ENCODE peak calls at places on chromosomes 2 and 18, in ten cellular contexts. V, M, P, T, X, Y, I, Q, H and U are unnamed samples.

GRCh38 chr2:88753833-88754584 is 62.5 kb downstream of the RPIA start:
- DNase-seq in Q (no peak), I (peak; percentile 52), T (no peak), P (peak; percentile 33), H (peak; percentile 61), X (no peak), M (no peak), Y (no peak), V (no peak), U (peak; percentile 80)

GRCh38 chr2:67259581-67260347 is 137.4 kb upstream of the ETAA1 start:
- DNase-seq in V (peak; percentile 97), H (peak; percentile 94), P (peak; percentile 77), Q (peak; percentile 13), M (peak; percentile 80), T (no peak), Y (peak; percentile 35), X (peak; percentile 79), I (peak; percentile 97), U (no peak)

GRCh38 chr2:120605231-120605935 is 130.3 kb upstream of the GLI2 start:
- DNase-seq in I (no peak), Q (no peak), H (peak; percentile 31), P (no peak), T (peak; percentile 49), X (no peak), V (peak; percentile 34), Y (no peak), M (no peak), U (no peak)

GRCh38 chr2:153873062-153874048 is 1.6 kb downstream of the GALNT13 start:
- DNase-seq in T (no peak), V (peak; percentile 0), H (no peak), P (no peak), X (no peak), M (no peak), Q (no peak), I (no peak), Y (no peak), U (no peak)

GRCh38 chr2:181076666-181077065 is 96.3 kb downstream of the UBE2E3 start:
- DNase-seq in P (no peak), Q (no peak), M (no peak), T (no peak), V (no peak), Y (no peak), X (no peak), H (no peak), I (no peak), U (no peak)

GRCh38 chr2:151918308-151918707 is 90.1 kb upstream of the ARL5A start:
- DNase-seq in Q (no peak), Y (no peak), M (no peak), I (no peak), X (no peak), T (no peak), P (no peak), V (no peak), H (no peak), U (peak; percentile 27)

GRCh38 chr2:102891261-102891660 is 129.4 kb downstream of the TMEM182 start:
- DNase-seq in M (no peak), I (peak; percentile 1), Q (no peak), P (peak; percentile 1), Y (no peak), T (no peak), H (no peak), X (no peak), V (peak; percentile 60), U (no peak)

GRCh38 chr2:115558725-115559124 is 1116.3 kb downstream of the DPP10 start:
- DNase-seq in I (no peak), Q (no peak), V (no peak), P (no peak), X (no peak), Y (no peak), M (no peak), H (no peak), T (no peak), U (no peak)

GRCh38 chr2:51350100-51350499 is 318.2 kb upstream of the NRXN1 start:
- DNase-seq in H (peak; percentile 91), M (peak; percentile 63), Q (no peak), Y (no peak), I (peak; percentile 80), V (peak; percentile 26), T (no peak), X (no peak), P (peak; percentile 70), U (no peak)

GRCh38 chr18:55018602-55019001 is 59.3 kb upstream of the CCDC68 start:
- DNase-seq in Y (no peak), P (peak; percentile 75), X (peak; percentile 15), Q (no peak), I (peak; percentile 83), M (no peak), T (no peak), H (peak; percentile 68), V (peak; percentile 79), U (no peak)

GRCh38 chr18:52163478-52163877 is 176.5 kb upstream of the DCC start:
- DNase-seq in I (no peak), Y (no peak), P (no peak), X (no peak), M (no peak), T (no peak), Q (no peak), V (no peak), H (no peak), U (no peak)

GRCh38 chr18:43671431-43671830 is 394.1 kb upstream of the SYT4 start:
- DNase-seq in Q (no peak), H (peak; percentile 18), P (no peak), V (no peak), I (peak; percentile 11), M (no peak), T (no peak), Y (no peak), X (no peak), U (no peak)

GRCh38 chr2:127857494-127857818 is 499 bp downstream of the POLR2D start:
- DNase-seq in Q (no peak), T (no peak), I (no peak), V (peak; percentile 13), P (no peak), X (no peak), Y (peak; percentile 34), H (no peak), M (no peak), U (peak; percentile 47)

DNA sequence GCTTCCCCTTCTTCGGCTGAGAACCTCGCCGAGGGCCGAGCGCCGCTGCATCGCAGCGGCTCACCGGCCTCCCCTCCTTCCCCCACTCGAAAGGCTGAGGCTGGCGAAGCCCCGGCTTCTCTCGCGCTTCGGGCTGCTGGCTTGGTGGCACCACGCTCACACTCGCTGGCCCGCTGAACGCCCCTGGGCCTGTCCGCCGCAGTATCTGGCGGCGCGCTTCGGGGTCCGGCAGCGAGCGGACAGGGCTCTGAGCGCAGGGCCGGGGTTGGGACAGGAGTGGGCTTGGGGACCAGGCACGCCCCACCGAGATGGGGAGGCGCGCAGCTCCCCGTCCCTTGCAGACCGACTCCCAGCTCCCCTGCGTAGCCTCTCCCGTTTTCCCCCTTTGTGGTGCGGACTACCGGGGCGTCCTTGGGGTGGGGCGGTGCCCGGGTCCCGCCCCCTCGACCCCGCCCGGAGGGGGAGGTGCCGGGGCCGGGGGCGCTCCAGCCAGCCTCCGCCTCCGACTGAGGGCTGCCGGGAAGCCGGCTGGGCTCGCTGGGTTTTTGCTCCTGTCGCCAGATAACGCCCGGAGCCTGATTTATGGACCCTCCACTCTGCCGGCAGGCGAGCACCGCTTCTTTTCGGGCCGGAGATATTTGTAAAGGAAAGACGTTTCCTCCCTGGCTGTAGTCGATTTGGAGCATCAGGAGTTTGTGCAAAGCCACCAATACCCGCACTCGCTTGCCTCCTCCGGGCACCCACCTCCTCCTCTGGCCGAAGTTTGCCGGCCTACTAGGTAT is 3.8 kb downstream of the GBX2 start:
- DNase-seq in H (no peak), T (no peak), M (no peak), Q (no peak), Y (no peak), I (no peak), V (peak; percentile 22), X (no peak), P (no peak), U (no peak)
- H3K4me3 ChIP-seq in H (peak overlapping the region; percentile 18), T (no peak overlapping the region), M (peak overlapping the region; percentile 27), Q (peak overlapping the region; percentile 51), Y (peak overlapping the region; percentile 14), I (peak overlapping the region; percentile 17), V (peak overlapping the region; percentile 44), X (peak overlapping the region; percentile 60), P (peak overlapping the region; percentile 40), U (no peak overlapping the region)

DNA sequence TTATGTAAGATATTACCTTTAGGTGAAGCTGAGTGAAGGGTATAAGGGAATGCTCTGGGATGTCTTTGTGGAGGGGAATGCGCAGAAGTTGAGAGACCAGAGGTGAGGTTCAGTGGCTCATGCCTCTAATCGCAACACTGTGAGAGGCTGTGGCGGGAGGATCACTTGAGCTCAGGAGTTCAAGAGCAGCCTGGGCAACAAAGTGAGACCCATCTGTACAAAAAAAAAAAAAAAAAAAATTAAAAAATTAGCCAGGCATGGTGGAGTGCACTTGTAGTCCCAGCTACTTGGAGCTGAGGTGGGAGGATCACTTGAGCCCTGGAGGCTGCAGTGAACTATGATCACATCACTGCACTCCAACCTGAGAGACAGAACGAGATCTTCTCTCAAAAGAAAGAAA is 57.3 kb upstream of the SP3 start:
- DNase-seq in P (no peak), Y (no peak), M (no peak), X (no peak), T (no peak), I (no peak), H (no peak), V (no peak), Q (no peak), U (no peak)
- TF ChIP-seq CTCF in P (no peak), Y (no peak), M (no peak), X (no peak), T (no peak), I (no peak), H (no peak), V (no peak), Q (no peak), U (no peak)

GRCh38 chr2:112836695-112837117 is at the start of gene IL1B:
- DNase-seq in V (peak; percentile 77), I (peak; percentile 96), Q (no peak), T (no peak), P (peak; percentile 93), X (peak; percentile 81), Y (no peak), M (peak; percentile 23), H (peak; percentile 81), U (no peak)
- H3K4me3 ChIP-seq in V (no peak within 1 kb of the TSS), I (no peak within 1 kb of the TSS), Q (no peak within 1 kb of the TSS), T (no peak within 1 kb of the TSS), P (no peak within 1 kb of the TSS), X (peak within 1 kb of the TSS; percentile 9), Y (no peak within 1 kb of the TSS), M (peak within 1 kb of the TSS; percentile 21), H (peak within 1 kb of the TSS; percentile 18), U (no peak within 1 kb of the TSS)

GRCh38 chr2:119158563-119159347 is at the start of gene C1QL2:
- DNase-seq in H (no peak), Y (no peak), V (no peak), T (no peak), I (no peak), M (no peak), Q (no peak), X (no peak), P (no peak), U (no peak)
- TF ChIP-seq CTCF in H (no peak), Y (no peak), V (no peak), T (no peak), I (no peak), M (no peak), Q (no peak), X (no peak), P (no peak), U (no peak)